ENCODE peak calls at places on chromosomes 6 and 20, in eight cellular contexts. One of them, this sample, is unnamed.

GRCh38 chr20:19233025-19233794 is 20.8 kb downstream of the SLC24A3 start:
- DNase-seq in SW 1271: no peak
- DNase-seq in BJ: no peak
- DNase-seq in CD8-positive, alpha-beta memory T cell: no peak
- DNase-seq in pons: no peak
- DNase-seq in T-cell: no peak
- DNase-seq in naive thymus-derived CD4-positive, alpha-beta T cell: no peak
- DNase-seq in choroid plexus epithelial cell: peak
- DNase-seq in this sample: no peak

GRCh38 chr20:50481741-50482140 is 28.4 kb upstream of the PTPN1 start:
- DNase-seq in choroid plexus epithelial cell: no peak
- DNase-seq in pons: no peak
- DNase-seq in SW 1271: no peak
- DNase-seq in naive thymus-derived CD4-positive, alpha-beta T cell: no peak
- DNase-seq in BJ: no peak
- DNase-seq in CD8-positive, alpha-beta memory T cell: no peak
- DNase-seq in T-cell: no peak
- DNase-seq in this sample: no peak

GRCh38 chr6:133893324-133893692 is 4.4 kb downstream of the TCF21 start:
- DNase-seq in SW 1271: no peak
- DNase-seq in T-cell: no peak
- DNase-seq in BJ: no peak
- DNase-seq in pons: no peak
- DNase-seq in CD8-positive, alpha-beta memory T cell: no peak
- DNase-seq in naive thymus-derived CD4-positive, alpha-beta T cell: no peak
- DNase-seq in choroid plexus epithelial cell: no peak
- DNase-seq in this sample: no peak

GRCh38 chr6:18343741-18344140 is 43.4 kb upstream of the RNF144B start:
- DNase-seq in T-cell: no peak
- DNase-seq in pons: no peak
- DNase-seq in choroid plexus epithelial cell: peak
- DNase-seq in SW 1271: no peak
- DNase-seq in BJ: no peak
- DNase-seq in naive thymus-derived CD4-positive, alpha-beta T cell: no peak
- DNase-seq in CD8-positive, alpha-beta memory T cell: no peak
- DNase-seq in this sample: no peak

GRCh38 chr6:139939189-139939979 is 564.9 kb upstream of the CITED2 start:
- DNase-seq in T-cell: no peak
- DNase-seq in SW 1271: no peak
- DNase-seq in choroid plexus epithelial cell: no peak
- DNase-seq in BJ: no peak
- DNase-seq in naive thymus-derived CD4-positive, alpha-beta T cell: no peak
- DNase-seq in pons: no peak
- DNase-seq in CD8-positive, alpha-beta memory T cell: no peak
- DNase-seq in this sample: no peak

GRCh38 chr20:17662333-17663039 is 19.6 kb downstream of the RRBP1 start:
- DNase-seq in T-cell: no peak
- DNase-seq in choroid plexus epithelial cell: peak
- DNase-seq in naive thymus-derived CD4-positive, alpha-beta T cell: no peak
- DNase-seq in CD8-positive, alpha-beta memory T cell: no peak
- DNase-seq in BJ: no peak
- DNase-seq in SW 1271: no peak
- DNase-seq in pons: no peak
- DNase-seq in this sample: no peak

GRCh38 chr20:63236116-63236837 is 572 bp downstream of the BIRC7 start:
- DNase-seq in BJ: no peak
- DNase-seq in T-cell: no peak
- DNase-seq in SW 1271: no peak
- DNase-seq in naive thymus-derived CD4-positive, alpha-beta T cell: no peak
- DNase-seq in choroid plexus epithelial cell: no peak
- DNase-seq in CD8-positive, alpha-beta memory T cell: no peak
- DNase-seq in pons: no peak
- DNase-seq in this sample: no peak

GRCh38 chr6:127118505-127119360 is at the start of gene RSPO3:
- DNase-seq in naive thymus-derived CD4-positive, alpha-beta T cell: no peak
- DNase-seq in choroid plexus epithelial cell: peak
- DNase-seq in BJ: no peak
- DNase-seq in pons: no peak
- DNase-seq in T-cell: no peak
- DNase-seq in CD8-positive, alpha-beta memory T cell: no peak
- DNase-seq in SW 1271: peak
- DNase-seq in this sample: no peak

GRCh38 chr6:35299674-35300073 is 2.1 kb downstream of the DEF6 start:
- DNase-seq in CD8-positive, alpha-beta memory T cell: no peak
- DNase-seq in BJ: no peak
- DNase-seq in choroid plexus epithelial cell: no peak
- DNase-seq in T-cell: no peak
- DNase-seq in SW 1271: no peak
- DNase-seq in naive thymus-derived CD4-positive, alpha-beta T cell: peak
- DNase-seq in pons: peak
- DNase-seq in this sample: no peak

GRCh38 chr6:93366506-93366905 is 52.9 kb downstream of the EPHA7 start:
- DNase-seq in choroid plexus epithelial cell: no peak
- DNase-seq in naive thymus-derived CD4-positive, alpha-beta T cell: no peak
- DNase-seq in T-cell: no peak
- DNase-seq in CD8-positive, alpha-beta memory T cell: no peak
- DNase-seq in pons: no peak
- DNase-seq in BJ: no peak
- DNase-seq in SW 1271: no peak
- DNase-seq in this sample: no peak

GRCh38 chr20:19889011-19889953 is 127.9 kb upstream of the NAA20 start:
- DNase-seq in CD8-positive, alpha-beta memory T cell: no peak
- DNase-seq in SW 1271: peak
- DNase-seq in BJ: peak
- DNase-seq in choroid plexus epithelial cell: peak
- DNase-seq in naive thymus-derived CD4-positive, alpha-beta T cell: no peak
- DNase-seq in T-cell: no peak
- DNase-seq in pons: peak
- DNase-seq in this sample: no peak

GRCh38 chr6:42118162-42119001 is 24.0 kb downstream of the C6orf132 start:
- DNase-seq in naive thymus-derived CD4-positive, alpha-beta T cell: no peak
- DNase-seq in SW 1271: no peak
- DNase-seq in T-cell: no peak
- DNase-seq in pons: no peak
- DNase-seq in choroid plexus epithelial cell: no peak
- DNase-seq in CD8-positive, alpha-beta memory T cell: no peak
- DNase-seq in BJ: no peak
- DNase-seq in this sample: no peak

GRCh38 chr6:36832313-36832712 is 6.9 kb downstream of the CPNE5 start:
- DNase-seq in BJ: no peak
- DNase-seq in SW 1271: no peak
- DNase-seq in T-cell: no peak
- DNase-seq in CD8-positive, alpha-beta memory T cell: no peak
- DNase-seq in naive thymus-derived CD4-positive, alpha-beta T cell: no peak
- DNase-seq in pons: no peak
- DNase-seq in choroid plexus epithelial cell: no peak
- DNase-seq in this sample: no peak

GRCh38 chr20:59013959-59014608 is 5.1 kb upstream of the TUBB1 start:
- DNase-seq in choroid plexus epithelial cell: peak
- DNase-seq in T-cell: peak
- DNase-seq in SW 1271: no peak
- DNase-seq in CD8-positive, alpha-beta memory T cell: no peak
- DNase-seq in BJ: no peak
- DNase-seq in naive thymus-derived CD4-positive, alpha-beta T cell: no peak
- DNase-seq in pons: no peak
- DNase-seq in this sample: no peak

GRCh38 chr6:156028310-156029131 is 572.9 kb upstream of the NOX3 start:
- DNase-seq in naive thymus-derived CD4-positive, alpha-beta T cell: no peak
- DNase-seq in T-cell: no peak
- DNase-seq in choroid plexus epithelial cell: no peak
- DNase-seq in pons: no peak
- DNase-seq in BJ: peak
- DNase-seq in CD8-positive, alpha-beta memory T cell: no peak
- DNase-seq in SW 1271: no peak
- DNase-seq in this sample: no peak

GRCh38 chr6:143698759-143699750 is 21.3 kb downstream of the PHACTR2 start:
- DNase-seq in BJ: no peak
- DNase-seq in pons: no peak
- DNase-seq in naive thymus-derived CD4-positive, alpha-beta T cell: no peak
- DNase-seq in T-cell: no peak
- DNase-seq in choroid plexus epithelial cell: no peak
- DNase-seq in CD8-positive, alpha-beta memory T cell: no peak
- DNase-seq in SW 1271: no peak
- DNase-seq in this sample: no peak